ENCODE peak calls at places on chromosomes 13 and 19, in five cellular contexts. O, I, A, J and X are unnamed samples.

GRCh38 chr19:16470911-16471811 is 609 bp downstream of the EPS15L1 start:
- DNase-seq in O (peak), I (no peak), A (peak), J (peak), X (no peak)

GRCh38 chr19:11194657-11195056 is 2.7 kb downstream of the KANK2 start:
- DNase-seq in O (peak), I (no peak), A (peak), J (no peak), X (no peak)

GRCh38 chr19:47142779-47143178 is 12.1 kb downstream of the SAE1 start:
- DNase-seq in O (no peak), I (no peak), A (no peak), J (no peak), X (no peak)

GRCh38 chr19:46607441-46607841 is 6.3 kb downstream of the CALM3 start:
- DNase-seq in O (no peak), I (no peak), A (no peak), J (no peak), X (no peak)

GRCh38 chr13:48542581-48543341 is 9.9 kb upstream of the RCBTB2 start:
- DNase-seq in O (peak), I (peak), A (peak), J (no peak), X (no peak)

GRCh38 chr13:45108716-45109706 is 11.3 kb upstream of the GTF2F2 start:
- DNase-seq in O (peak), I (no peak), A (peak), J (no peak), X (no peak)

GRCh38 chr13:50513528-50513863 is 330.0 kb downstream of the DLEU7 start:
- DNase-seq in O (no peak), I (no peak), A (no peak), J (no peak), X (no peak)

GRCh38 chr13:31807090-31807541 is 67.8 kb downstream of the RXFP2 start:
- DNase-seq in O (no peak), I (no peak), A (no peak), J (no peak), X (no peak)

GRCh38 chr19:23771348-23771747 is 12.7 kb upstream of the ZNF681 start:
- DNase-seq in O (no peak), I (no peak), A (no peak), J (no peak), X (no peak)
- H3K4me3 ChIP-seq in O (no peak), I (no peak), A (no peak), J (no peak), X (no peak)

GRCh38 chr19:55275851-55276719 is 3.8 kb downstream of the HSPBP1 start:
- DNase-seq in O (no peak), I (no peak), A (no peak), J (no peak), X (no peak)
- H3K4me3 ChIP-seq in O (no peak), I (no peak), A (no peak), J (no peak), X (no peak)

GRCh38 chr19:6239401-6239844 is 40.4 kb downstream of the MLLT1 start:
- DNase-seq in O (no peak), I (peak), A (no peak), J (no peak), X (no peak)

GRCh38 chr19:6241680-6242079 is 38.1 kb downstream of the MLLT1 start:
- DNase-seq in O (no peak), I (peak), A (peak), J (no peak), X (no peak)

GRCh38 chr19:6239871-6240676 is 39.7 kb downstream of the MLLT1 start:
- DNase-seq in O (no peak), I (peak), A (no peak), J (no peak), X (no peak)

GRCh38 chr19:6241056-6241455 is 38.7 kb downstream of the MLLT1 start:
- DNase-seq in O (no peak), I (peak), A (no peak), J (no peak), X (no peak)

GRCh38 chr19:6242677-6243076 is 37.1 kb downstream of the MLLT1 start:
- DNase-seq in O (no peak), I (no peak), A (no peak), J (no peak), X (no peak)
- H3K4me3 ChIP-seq in O (no peak), I (no peak), A (no peak), J (no peak), X (no peak)

GRCh38 chr19:38303517-38304351 is at the start of gene C19orf33:
- DNase-seq in O (no peak), I (peak), A (no peak), J (no peak), X (no peak)

GRCh38 chr19:38306236-38306635 is 2.2 kb downstream of the C19orf33 start:
- DNase-seq in O (no peak), I (no peak), A (no peak), J (no peak), X (no peak)

GRCh38 chr19:38307076-38307475 is 3.0 kb downstream of the C19orf33 start:
- DNase-seq in O (no peak), I (no peak), A (no peak), J (no peak), X (no peak)

GRCh38 chr19:38304352-38304865 is 358 bp downstream of the C19orf33 start:
- DNase-seq in O (no peak), I (no peak), A (no peak), J (no peak), X (no peak)

DNA sequence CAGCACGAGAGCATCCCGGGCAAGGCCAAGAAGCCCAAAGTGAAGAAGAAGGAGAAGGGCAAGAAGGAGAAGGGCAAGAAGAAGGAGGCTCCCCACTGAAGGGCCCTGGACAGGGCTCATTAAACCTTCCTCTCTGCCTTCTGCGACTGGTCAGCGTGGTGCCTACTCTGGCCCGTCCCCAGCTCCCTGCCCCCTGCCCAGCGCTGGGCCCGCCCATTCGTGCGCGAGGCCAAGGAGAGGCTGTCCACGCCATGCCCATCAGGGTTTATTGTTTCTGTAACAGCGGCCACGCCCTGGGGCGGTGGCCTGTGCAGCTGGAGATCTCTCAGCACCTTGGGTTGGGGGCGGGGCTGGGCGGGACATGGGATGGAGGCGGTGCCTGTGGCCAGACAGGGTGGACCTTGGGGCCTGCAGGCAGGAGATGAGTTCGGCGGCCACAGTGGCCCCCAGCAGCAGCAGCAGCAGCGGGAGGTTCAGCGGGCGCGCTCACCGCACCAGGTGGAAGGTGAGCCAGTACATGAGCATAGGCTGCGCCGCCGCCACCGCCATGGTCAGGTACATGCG is 897 bp downstream of the C19orf33 start:
- DNase-seq in O (no peak), I (peak), A (no peak), J (no peak), X (no peak)
- H3K4me3 ChIP-seq in O (no peak), I (peak), A (no peak), J (no peak), X (no peak)

DNA sequence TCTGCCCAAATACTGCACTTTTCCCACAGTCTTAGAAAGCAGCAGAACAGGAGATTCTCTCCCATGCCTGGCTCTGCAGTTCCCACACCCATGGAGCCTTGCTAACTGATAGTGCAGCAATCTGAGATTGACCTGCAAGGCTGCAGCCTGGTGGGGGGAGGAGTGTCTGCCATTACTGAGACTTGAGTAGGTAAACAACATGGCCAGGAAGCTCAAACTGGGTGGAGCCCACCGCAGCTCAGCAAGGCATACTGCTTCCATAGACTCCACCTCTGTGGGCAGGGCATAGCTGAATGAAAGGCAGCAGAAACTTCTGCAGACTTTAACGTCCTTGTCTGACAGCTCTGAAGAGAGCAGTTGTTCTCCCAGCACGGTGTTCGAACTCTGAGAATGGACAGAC is 358.5 kb upstream of the PCDH9 start:
- DNase-seq in O (no peak), I (no peak), A (no peak), J (no peak), X (no peak)
- H3K4me3 ChIP-seq in O (no peak), I (no peak), A (peak), J (no peak), X (no peak)

GRCh38 chr19:33724723-33725060 is 72.0 kb upstream of the KCTD15 start:
- DNase-seq in O (no peak), I (no peak), A (peak), J (no peak), X (no peak)
- H3K4me3 ChIP-seq in O (no peak), I (no peak), A (peak), J (no peak), X (no peak)

GRCh38 chr13:113495494-113496251 is 5.2 kb upstream of the DCUN1D2 start:
- DNase-seq in O (peak), I (no peak), A (no peak), J (no peak), X (no peak)
- H3K4me3 ChIP-seq in O (no peak), I (peak), A (no peak), J (no peak), X (no peak)

GRCh38 chr19:55459950-55460657 is 1.3 kb downstream of the ISOC2 start:
- DNase-seq in O (peak), I (no peak), A (no peak), J (no peak), X (no peak)
- H3K4me3 ChIP-seq in O (peak), I (peak), A (peak), J (no peak), X (peak)

DNA sequence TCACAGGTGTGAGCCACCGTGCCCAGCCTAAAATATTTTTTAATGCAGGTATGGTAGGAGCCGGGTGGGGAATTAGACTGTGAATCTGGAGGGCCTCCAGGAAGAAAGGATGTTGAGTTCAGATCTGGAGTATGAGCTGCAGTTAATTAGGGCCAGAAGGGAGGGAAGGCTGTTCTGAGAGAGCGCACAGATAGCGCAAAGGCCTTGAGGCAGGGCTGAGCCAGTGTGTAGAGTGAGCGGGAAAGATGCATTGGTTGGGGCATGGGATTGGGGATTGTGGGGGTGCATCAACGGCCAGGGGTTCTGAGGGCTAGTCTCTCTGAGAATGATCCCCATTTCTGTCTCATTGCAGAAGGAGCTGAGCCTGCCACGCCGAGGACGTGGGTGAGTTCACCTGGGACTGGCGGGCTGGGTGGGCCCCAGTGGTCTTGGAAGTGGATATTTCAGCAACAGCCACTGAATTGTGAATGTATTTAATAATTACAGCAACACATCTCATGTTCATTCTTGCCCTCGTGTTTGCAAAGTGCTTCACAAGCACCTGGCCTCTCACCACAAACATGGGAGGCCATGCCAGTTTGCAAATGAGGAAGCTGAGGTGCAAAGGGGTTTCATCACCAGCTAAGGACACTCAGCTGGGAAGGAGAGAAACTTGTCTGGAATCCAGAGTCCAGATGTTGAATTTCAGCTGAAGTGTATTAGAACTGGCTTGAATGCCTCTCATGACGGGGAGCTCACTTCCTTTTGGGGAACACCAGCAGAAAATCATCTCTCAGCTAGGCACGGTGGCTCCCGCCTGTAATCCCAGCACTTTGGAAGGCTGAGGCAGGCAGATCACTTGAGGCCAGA is 9.9 kb downstream of the MAST3 start:
- DNase-seq in O (no peak), I (no peak), A (no peak), J (no peak), X (no peak)
- H3K4me3 ChIP-seq in O (no peak), I (no peak), A (no peak), J (no peak), X (no peak)

DNA sequence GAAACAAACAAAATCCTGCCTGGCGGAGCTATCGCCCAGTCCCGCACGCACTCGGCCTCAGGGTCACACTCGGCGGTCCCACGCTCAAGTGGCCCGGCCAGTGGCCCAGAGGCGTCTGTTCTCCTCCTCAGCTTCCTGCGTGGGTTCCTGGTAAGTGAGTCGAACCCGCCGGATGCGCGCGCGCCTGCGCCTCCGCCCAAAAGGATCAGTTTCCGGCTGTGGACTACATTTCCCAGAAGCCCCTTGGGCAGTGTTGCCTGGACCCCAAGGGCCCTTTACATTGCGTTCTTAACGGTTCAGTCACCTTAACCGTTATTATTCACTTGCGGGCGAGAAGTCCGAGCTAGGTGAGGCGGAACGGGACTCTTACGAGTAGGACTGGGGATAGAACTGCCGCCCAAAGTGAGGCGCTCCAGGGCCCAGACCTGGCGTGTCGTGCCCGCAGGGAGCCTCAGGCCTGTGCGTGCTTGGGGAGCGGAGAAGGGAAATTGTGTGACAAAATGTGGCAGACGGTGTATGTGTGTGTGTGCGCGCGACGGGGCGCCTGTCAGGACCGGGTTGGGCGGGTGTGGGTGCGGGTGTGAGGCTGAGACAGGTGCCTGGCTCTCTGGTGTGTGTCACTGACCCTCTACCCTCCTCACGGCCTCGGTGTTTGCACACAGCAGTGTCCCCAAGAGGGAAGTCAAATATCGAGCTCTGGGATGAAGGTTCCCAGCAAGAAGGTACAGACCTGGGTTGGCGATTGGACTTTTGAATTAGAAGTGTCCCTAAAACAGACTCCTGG is at the start of gene ZNF546:
- DNase-seq in O (peak), I (peak), A (peak), J (peak), X (peak)
- H3K4me3 ChIP-seq in O (peak), I (peak), A (peak), J (peak), X (peak)